ENCODE peak calls at places on chromosome 16, in five cellular contexts. L is body of pancreas, Z is cardiac muscle cell, M is stomach, I is lower lobe of right lung. P is an unnamed sample.

GRCh38 chr16:80563807-80564206 is 23.0 kb downstream of the DYNLRB2 start:
- DNase-seq in I (no peak), Z (no peak), M (no peak), L (no peak), P (no peak)

GRCh38 chr16:58882292-58882691 is 148.2 kb upstream of the GOT2 start:
- DNase-seq in Z (no peak), L (no peak), I (no peak), M (no peak), P (no peak)

GRCh38 chr16:52770828-52771227 is 223.9 kb upstream of the TOX3 start:
- DNase-seq in Z (peak; percentile 24), M (no peak), L (no peak), I (no peak), P (no peak)

GRCh38 chr16:48597563-48598392 is 12.2 kb downstream of the N4BP1 start:
- DNase-seq in I (no peak), M (no peak), L (no peak), Z (no peak), P (no peak)

GRCh38 chr16:54355251-54355650 is 68.7 kb upstream of the IRX3 start:
- DNase-seq in Z (no peak), M (no peak), L (no peak), I (no peak), P (no peak)

GRCh38 chr16:19883296-19883951 is 1.2 kb downstream of the GPRC5B start:
- DNase-seq in I (no peak), Z (peak; percentile 69), L (peak; percentile 47), M (peak; percentile 48), P (no peak)

GRCh38 chr16:52498640-52499039 is 48.3 kb downstream of the TOX3 start:
- DNase-seq in M (no peak), Z (no peak), L (no peak), I (no peak), P (no peak)

GRCh38 chr16:81593481-81593880 is 148.9 kb downstream of the CMIP start:
- DNase-seq in M (no peak), L (no peak), I (no peak), Z (no peak), P (no peak)

GRCh38 chr16:56262148-56262878 is 71.0 kb downstream of the GNAO1 start:
- DNase-seq in M (no peak), I (no peak), L (no peak), Z (no peak), P (no peak)

GRCh38 chr16:77157773-77158172 is 33.2 kb upstream of the MON1B start:
- DNase-seq in M (no peak), I (no peak), Z (no peak), L (no peak), P (no peak)

GRCh38 chr16:48318630-48319029 is 66.6 kb downstream of the SIAH1 start:
- DNase-seq in I (no peak), M (no peak), L (no peak), Z (no peak), P (no peak)

GRCh38 chr16:85124636-85125346 is 12.5 kb upstream of the CIBAR2 start:
- DNase-seq in L (no peak), M (no peak), I (no peak), Z (no peak), P (no peak)

GRCh38 chr16:83187404-83187803 is 560.6 kb downstream of the CDH13 start:
- DNase-seq in Z (no peak), L (no peak), I (no peak), M (no peak), P (no peak)

GRCh38 chr16:29312835-29313558 is 93.5 kb downstream of the NPIPB11 start:
- DNase-seq in M (no peak), L (no peak), I (no peak), Z (no peak), P (no peak)

GRCh38 chr16:23424292-23424958 is 28.6 kb downstream of the COG7 start:
- DNase-seq in L (peak; percentile 36), M (no peak), Z (no peak), I (peak; percentile 64), P (no peak)

GRCh38 chr16:57038151-57038550 is 48.8 kb downstream of the NLRC5 start:
- DNase-seq in Z (no peak), I (no peak), M (no peak), L (no peak), P (no peak)

GRCh38 chr16:27458987-27459688 is 57.2 kb downstream of the IL21R start:
- DNase-seq in I (no peak), L (no peak), M (no peak), Z (no peak), P (no peak)

GRCh38 chr16:27511657-27512056 is 38.1 kb downstream of the GTF3C1 start:
- DNase-seq in L (no peak), Z (no peak), I (no peak), M (no peak), P (no peak)

GRCh38 chr16:25135239-25135878 is 23.8 kb downstream of the LCMT1 start:
- DNase-seq in M (no peak), I (no peak), L (no peak), Z (no peak), P (no peak)

GRCh38 chr16:89308391-89309333 is 91.2 kb downstream of the ZNF778 start:
- DNase-seq in I (no peak), M (no peak), Z (peak; percentile 19), L (no peak), P (peak; percentile 48)

GRCh38 chr16:68732068-68732680 is 4.9 kb upstream of the CDH1 start:
- DNase-seq in L (peak; percentile 92), Z (peak; percentile 48), I (peak; percentile 84), M (peak; percentile 93), P (peak; percentile 80)

GRCh38 chr16:1614226-1615102 is 2.3 kb downstream of the CRAMP1 start:
- DNase-seq in I (no peak), M (peak; percentile 31), Z (peak; percentile 68), L (peak; percentile 25), P (no peak)

GRCh38 chr16:89031715-89032659 is 55.0 kb upstream of the CBFA2T3 start:
- DNase-seq in M (peak; percentile 37), L (no peak), I (peak; percentile 81), Z (no peak), P (peak; percentile 63)

GRCh38 chr16:82241469-82242052 is 71.5 kb upstream of the MPHOSPH6 start:
- DNase-seq in I (no peak), Z (no peak), M (no peak), L (no peak), P (no peak)

GRCh38 chr16:17367932-17368331 is 102.8 kb downstream of the XYLT1 start:
- DNase-seq in Z (peak; percentile 36), M (no peak), L (peak; percentile 31), I (no peak), P (no peak)

GRCh38 chr16:58481931-58482330 is 18.0 kb upstream of the NDRG4 start:
- DNase-seq in Z (no peak), L (no peak), I (no peak), M (no peak), P (no peak)

GRCh38 chr16:84780063-84780462 is 39.7 kb upstream of the CRISPLD2 start:
- DNase-seq in Z (no peak), I (no peak), M (no peak), L (no peak), P (no peak)

GRCh38 chr16:73196670-73197069 is 148.7 kb upstream of the ZFHX3 start:
- DNase-seq in I (peak; percentile 73), L (peak; percentile 76), Z (peak; percentile 79), M (peak; percentile 80), P (peak; percentile 78)

GRCh38 chr16:8655184-8655717 is 19.2 kb upstream of the ABAT start:
- DNase-seq in Z (peak; percentile 28), I (no peak), M (peak; percentile 40), L (peak; percentile 38), P (no peak)

GRCh38 chr16:89562027-89562599 is 1.6 kb downstream of the RPL13 start:
- DNase-seq in Z (no peak), M (peak; percentile 37), I (no peak), L (peak; percentile 12), P (no peak)

GRCh38 chr16:14186007-14186953 is 115.2 kb downstream of the MRTFB start:
- DNase-seq in L (no peak), I (no peak), M (no peak), Z (peak; percentile 77), P (no peak)
- H3K27ac ChIP-seq in L (peak overlapping the region; percentile 36), I (peak overlapping the region; percentile 72), M (peak overlapping the region; percentile 79), Z (peak overlapping the region; percentile 88), P (no peak overlapping the region)

DNA sequence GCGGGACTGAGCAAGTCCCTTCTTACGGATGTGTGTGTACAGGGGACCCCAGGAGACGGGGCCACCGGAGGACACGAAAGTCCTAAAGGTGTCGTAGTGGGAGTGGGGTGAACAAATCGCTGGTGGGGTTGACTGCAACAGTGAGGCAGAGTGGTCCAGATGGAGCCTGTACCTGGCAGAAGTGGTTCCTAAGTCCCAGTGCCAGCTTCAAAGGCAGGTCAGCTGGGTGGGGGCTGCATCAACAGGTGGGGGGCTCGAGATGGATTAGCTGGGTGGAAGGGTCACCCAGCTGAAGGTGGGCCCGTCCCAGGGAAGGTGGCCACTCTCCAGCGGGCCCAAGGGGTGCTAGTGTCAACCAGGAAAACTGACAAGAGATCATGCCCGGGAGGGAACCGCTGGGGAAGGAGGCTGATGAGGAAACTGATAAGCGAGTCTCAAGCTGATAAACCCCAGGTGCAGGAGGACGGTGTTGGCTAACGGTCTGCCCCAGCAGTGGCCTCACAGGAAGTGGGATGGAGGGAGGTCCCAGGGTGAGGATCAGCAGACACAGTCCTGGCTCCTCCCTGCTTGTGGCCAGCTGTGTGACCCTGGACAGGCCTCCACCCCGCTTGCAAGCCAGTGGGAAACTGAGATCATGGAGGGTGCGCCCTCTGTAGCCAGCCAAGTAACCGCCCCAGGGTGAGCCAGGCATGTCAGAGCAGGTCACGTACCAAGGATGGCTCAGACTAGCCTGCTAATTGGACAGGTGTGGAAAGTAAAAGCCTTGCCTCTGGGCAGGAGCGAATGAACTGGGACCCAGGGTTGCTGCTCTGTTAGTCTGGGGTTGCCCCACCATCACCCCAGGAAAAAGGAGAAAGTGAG is 1.0 kb downstream of the ORAI3 start:
- DNase-seq in Z (peak; percentile 66), L (peak; percentile 84), M (peak; percentile 67), I (peak; percentile 86), P (peak; percentile 98)
- TF ChIP-seq CTCF in Z (no peak), L (no peak), M (no peak), I (peak; percentile 18), P (peak; percentile 27)

GRCh38 chr16:4401094-4401501 is 15.3 kb downstream of the CORO7 start:
- DNase-seq in I (no peak), Z (no peak), L (no peak), M (no peak), P (no peak)

GRCh38 chr16:4403133-4403949 is 13.1 kb downstream of the CORO7 start:
- DNase-seq in M (no peak), Z (no peak), L (no peak), I (peak; percentile 48), P (no peak)

GRCh38 chr16:4404247-4404966 is 12.0 kb downstream of the CORO7 start:
- DNase-seq in L (no peak), I (peak; percentile 49), Z (peak; percentile 72), M (peak; percentile 60), P (peak; percentile 36)

GRCh38 chr16:4402439-4403132 is 13.8 kb downstream of the CORO7 start:
- DNase-seq in M (peak; percentile 87), L (peak; percentile 84), I (peak; percentile 89), Z (peak; percentile 92), P (peak; percentile 82)

DNA sequence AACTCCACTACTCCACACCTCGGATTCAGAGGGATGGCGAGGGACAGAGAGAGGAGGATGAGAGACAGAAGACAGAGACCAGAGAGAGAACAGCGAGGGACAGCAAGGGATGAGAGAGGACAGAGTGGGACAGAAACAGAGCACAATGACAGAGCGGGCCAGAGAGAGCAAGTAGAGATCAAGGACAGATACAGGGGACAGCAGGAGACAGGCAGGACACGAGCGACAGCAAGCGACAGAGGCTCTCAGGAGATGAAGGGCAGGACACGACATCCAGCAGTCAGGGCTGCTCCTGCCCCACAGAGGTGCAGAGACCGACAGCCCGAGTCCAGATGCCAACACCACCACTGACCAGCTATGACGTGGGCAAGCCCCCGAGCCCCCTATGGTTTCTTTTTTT is 14.9 kb downstream of the CORO7 start:
- DNase-seq in M (no peak), L (no peak), Z (no peak), I (no peak), P (no peak)
- H3K4me3 ChIP-seq in M (no peak overlapping the region), L (no peak overlapping the region), Z (no peak overlapping the region), I (no peak overlapping the region), P (no peak overlapping the region)

GRCh38 chr16:16067127-16067526 is 117.7 kb downstream of the ABCC1 start:
- DNase-seq in L (peak; percentile 23), M (no peak), Z (no peak), I (no peak), P (no peak)
- H3K27ac ChIP-seq in L (peak overlapping the region; percentile 64), M (peak overlapping the region; percentile 72), Z (no peak overlapping the region), I (no peak overlapping the region), P (no peak overlapping the region)

P was measured in right lobe of liver.